ENCODE peak calls at places on chromosomes 13 and 19, in seven cellular contexts. One of them, this sample, is unnamed.

GRCh38 chr19:5828661-5829566 is 10.6 kb downstream of the FUT6 start:
- DNase-seq in AG04450: no peak
- DNase-seq in endodermal cell: peak
- DNase-seq in left lung: no peak
- DNase-seq in sigmoid colon: peak
- DNase-seq in suprapubic skin: no peak
- DNase-seq in cardiac muscle cell: peak
- DNase-seq in this sample: no peak

GRCh38 chr13:43760257-43760656 is 26.5 kb downstream of the ENOX1 start:
- DNase-seq in AG04450: no peak
- DNase-seq in endodermal cell: no peak
- DNase-seq in left lung: no peak
- DNase-seq in sigmoid colon: no peak
- DNase-seq in suprapubic skin: no peak
- DNase-seq in cardiac muscle cell: no peak
- DNase-seq in this sample: no peak

GRCh38 chr13:69579351-69579750 is 528.3 kb upstream of the ATXN8OS start:
- DNase-seq in AG04450: no peak
- DNase-seq in endodermal cell: no peak
- DNase-seq in left lung: no peak
- DNase-seq in sigmoid colon: no peak
- DNase-seq in suprapubic skin: no peak
- DNase-seq in cardiac muscle cell: no peak
- DNase-seq in this sample: no peak

GRCh38 chr13:99721606-99722384 is 220.5 kb downstream of the TM9SF2 start:
- DNase-seq in AG04450: no peak
- DNase-seq in endodermal cell: no peak
- DNase-seq in left lung: no peak
- DNase-seq in sigmoid colon: no peak
- DNase-seq in suprapubic skin: peak
- DNase-seq in cardiac muscle cell: no peak
- DNase-seq in this sample: no peak

GRCh38 chr13:32233062-32233461 is 82.1 kb downstream of the ZAR1L start:
- DNase-seq in AG04450: no peak
- DNase-seq in endodermal cell: no peak
- DNase-seq in left lung: no peak
- DNase-seq in sigmoid colon: no peak
- DNase-seq in suprapubic skin: no peak
- DNase-seq in cardiac muscle cell: no peak
- DNase-seq in this sample: no peak

GRCh38 chr13:34038326-34039068 is 220.5 kb downstream of the RFC3 start:
- DNase-seq in AG04450: no peak
- DNase-seq in endodermal cell: no peak
- DNase-seq in left lung: no peak
- DNase-seq in sigmoid colon: no peak
- DNase-seq in suprapubic skin: no peak
- DNase-seq in cardiac muscle cell: no peak
- DNase-seq in this sample: no peak

GRCh38 chr13:47226516-47226915 is 329.7 kb upstream of the HTR2A start:
- DNase-seq in AG04450: no peak
- DNase-seq in endodermal cell: no peak
- DNase-seq in left lung: no peak
- DNase-seq in sigmoid colon: no peak
- DNase-seq in suprapubic skin: no peak
- DNase-seq in cardiac muscle cell: no peak
- DNase-seq in this sample: no peak

GRCh38 chr19:46704379-46705076 is 12.4 kb downstream of the PRKD2 start:
- DNase-seq in AG04450: no peak
- DNase-seq in endodermal cell: peak
- DNase-seq in left lung: peak
- DNase-seq in sigmoid colon: peak
- DNase-seq in suprapubic skin: no peak
- DNase-seq in cardiac muscle cell: peak
- DNase-seq in this sample: no peak

GRCh38 chr13:59607780-59608233 is 555.9 kb downstream of the DIAPH3 start:
- DNase-seq in AG04450: no peak
- DNase-seq in endodermal cell: no peak
- DNase-seq in left lung: no peak
- DNase-seq in sigmoid colon: no peak
- DNase-seq in suprapubic skin: no peak
- DNase-seq in cardiac muscle cell: no peak
- DNase-seq in this sample: no peak

GRCh38 chr13:25980255-25980654 is 71.6 kb downstream of the SHISA2 start:
- DNase-seq in AG04450: no peak
- DNase-seq in endodermal cell: peak
- DNase-seq in left lung: no peak
- DNase-seq in sigmoid colon: no peak
- DNase-seq in suprapubic skin: no peak
- DNase-seq in cardiac muscle cell: peak
- DNase-seq in this sample: no peak

GRCh38 chr19:13153627-13154240 is 3.5 kb downstream of the IER2 start:
- DNase-seq in AG04450: no peak
- DNase-seq in endodermal cell: no peak
- DNase-seq in left lung: no peak
- DNase-seq in sigmoid colon: peak
- DNase-seq in suprapubic skin: no peak
- DNase-seq in cardiac muscle cell: peak
- DNase-seq in this sample: no peak

GRCh38 chr13:97512732-97513131 is 78.8 kb downstream of the RAP2A start:
- DNase-seq in AG04450: no peak
- DNase-seq in endodermal cell: no peak
- DNase-seq in left lung: no peak
- DNase-seq in sigmoid colon: no peak
- DNase-seq in suprapubic skin: no peak
- DNase-seq in cardiac muscle cell: no peak
- DNase-seq in this sample: no peak

GRCh38 chr13:33953203-33953602 is 135.3 kb downstream of the RFC3 start:
- DNase-seq in AG04450: no peak
- DNase-seq in endodermal cell: no peak
- DNase-seq in left lung: no peak
- DNase-seq in sigmoid colon: no peak
- DNase-seq in suprapubic skin: no peak
- DNase-seq in cardiac muscle cell: peak
- DNase-seq in this sample: no peak

GRCh38 chr13:44243198-44243852 is 130.3 kb upstream of the SERP2 start:
- DNase-seq in AG04450: no peak
- DNase-seq in endodermal cell: peak
- DNase-seq in left lung: no peak
- DNase-seq in sigmoid colon: no peak
- DNase-seq in suprapubic skin: no peak
- DNase-seq in cardiac muscle cell: peak
- DNase-seq in this sample: no peak

GRCh38 chr19:44682807-44683206 is 11.5 kb downstream of the CEACAM19 start:
- DNase-seq in AG04450: no peak
- DNase-seq in endodermal cell: no peak
- DNase-seq in left lung: no peak
- DNase-seq in sigmoid colon: no peak
- DNase-seq in suprapubic skin: no peak
- DNase-seq in cardiac muscle cell: no peak
- DNase-seq in this sample: no peak

GRCh38 chr13:66981912-66982311 is 248.2 kb downstream of the PCDH9 start:
- DNase-seq in AG04450: no peak
- DNase-seq in endodermal cell: no peak
- DNase-seq in left lung: no peak
- DNase-seq in sigmoid colon: no peak
- DNase-seq in suprapubic skin: no peak
- DNase-seq in cardiac muscle cell: no peak
- DNase-seq in this sample: no peak

GRCh38 chr19:7337380-7338194 is 11.2 kb upstream of the ARHGEF18 start:
- DNase-seq in AG04450: no peak
- DNase-seq in endodermal cell: no peak
- DNase-seq in left lung: no peak
- DNase-seq in sigmoid colon: peak
- DNase-seq in suprapubic skin: no peak
- DNase-seq in cardiac muscle cell: no peak
- DNase-seq in this sample: no peak

GRCh38 chr19:39705578-39706188 is 1.4 kb downstream of the LGALS14 start:
- DNase-seq in AG04450: no peak
- DNase-seq in endodermal cell: no peak
- DNase-seq in left lung: no peak
- DNase-seq in sigmoid colon: no peak
- DNase-seq in suprapubic skin: no peak
- DNase-seq in cardiac muscle cell: peak
- DNase-seq in this sample: no peak

GRCh38 chr19:38692458-38693379 is 45.3 kb downstream of the ACTN4 start:
- DNase-seq in AG04450: no peak
- DNase-seq in endodermal cell: no peak
- DNase-seq in left lung: no peak
- DNase-seq in sigmoid colon: no peak
- DNase-seq in suprapubic skin: no peak
- DNase-seq in cardiac muscle cell: no peak
- DNase-seq in this sample: no peak

GRCh38 chr19:38277969-38278680 is 13.8 kb downstream of the SPINT2 start:
- DNase-seq in AG04450: no peak
- DNase-seq in endodermal cell: no peak
- DNase-seq in left lung: no peak
- DNase-seq in sigmoid colon: no peak
- DNase-seq in suprapubic skin: no peak
- DNase-seq in cardiac muscle cell: peak
- DNase-seq in this sample: no peak

GRCh38 chr19:18339703-18340102 is 695 bp upstream of the PGPEP1 start:
- DNase-seq in AG04450: no peak
- DNase-seq in endodermal cell: peak
- DNase-seq in left lung: no peak
- DNase-seq in sigmoid colon: no peak
- DNase-seq in suprapubic skin: no peak
- DNase-seq in cardiac muscle cell: no peak
- DNase-seq in this sample: no peak
- TF ChIP-seq CTCF in AG04450: peak
- TF ChIP-seq CTCF in endodermal cell: peak
- TF ChIP-seq CTCF in left lung: no peak
- TF ChIP-seq CTCF in sigmoid colon: no peak
- TF ChIP-seq CTCF in suprapubic skin: no peak
- TF ChIP-seq CTCF in cardiac muscle cell: peak
- TF ChIP-seq CTCF in this sample: peak

GRCh38 chr13:50594276-50594970 is 249.1 kb downstream of the DLEU7 start:
- DNase-seq in AG04450: no peak
- DNase-seq in endodermal cell: peak
- DNase-seq in left lung: no peak
- DNase-seq in sigmoid colon: no peak
- DNase-seq in suprapubic skin: no peak
- DNase-seq in cardiac muscle cell: no peak
- DNase-seq in this sample: no peak
- TF ChIP-seq CTCF in AG04450: no peak
- TF ChIP-seq CTCF in endodermal cell: peak
- TF ChIP-seq CTCF in left lung: no peak
- TF ChIP-seq CTCF in sigmoid colon: no peak
- TF ChIP-seq CTCF in suprapubic skin: no peak
- TF ChIP-seq CTCF in cardiac muscle cell: no peak
- TF ChIP-seq CTCF in this sample: no peak

GRCh38 chr19:4389064-4389375 is 11.3 kb downstream of the SH3GL1 start:
- DNase-seq in AG04450: no peak
- DNase-seq in endodermal cell: no peak
- DNase-seq in left lung: no peak
- DNase-seq in sigmoid colon: no peak
- DNase-seq in suprapubic skin: no peak
- DNase-seq in cardiac muscle cell: no peak
- DNase-seq in this sample: no peak

GRCh38 chr19:4386038-4386782 is 14.1 kb downstream of the SH3GL1 start:
- DNase-seq in AG04450: no peak
- DNase-seq in endodermal cell: no peak
- DNase-seq in left lung: no peak
- DNase-seq in sigmoid colon: no peak
- DNase-seq in suprapubic skin: no peak
- DNase-seq in cardiac muscle cell: no peak
- DNase-seq in this sample: no peak

GRCh38 chr19:4389511-4390016 is 10.8 kb downstream of the SH3GL1 start:
- DNase-seq in AG04450: no peak
- DNase-seq in endodermal cell: no peak
- DNase-seq in left lung: no peak
- DNase-seq in sigmoid colon: no peak
- DNase-seq in suprapubic skin: no peak
- DNase-seq in cardiac muscle cell: no peak
- DNase-seq in this sample: no peak

GRCh38 chr19:4390017-4390861 is 10.1 kb downstream of the SH3GL1 start:
- DNase-seq in AG04450: no peak
- DNase-seq in endodermal cell: peak
- DNase-seq in left lung: peak
- DNase-seq in sigmoid colon: no peak
- DNase-seq in suprapubic skin: no peak
- DNase-seq in cardiac muscle cell: peak
- DNase-seq in this sample: no peak

GRCh38 chr19:4388171-4389063 is 11.9 kb downstream of the SH3GL1 start:
- DNase-seq in AG04450: no peak
- DNase-seq in endodermal cell: no peak
- DNase-seq in left lung: no peak
- DNase-seq in sigmoid colon: no peak
- DNase-seq in suprapubic skin: no peak
- DNase-seq in cardiac muscle cell: no peak
- DNase-seq in this sample: no peak
- TF ChIP-seq CTCF in AG04450: no peak
- TF ChIP-seq CTCF in endodermal cell: no peak
- TF ChIP-seq CTCF in left lung: no peak
- TF ChIP-seq CTCF in sigmoid colon: no peak
- TF ChIP-seq CTCF in suprapubic skin: no peak
- TF ChIP-seq CTCF in cardiac muscle cell: no peak
- TF ChIP-seq CTCF in this sample: no peak

DNA sequence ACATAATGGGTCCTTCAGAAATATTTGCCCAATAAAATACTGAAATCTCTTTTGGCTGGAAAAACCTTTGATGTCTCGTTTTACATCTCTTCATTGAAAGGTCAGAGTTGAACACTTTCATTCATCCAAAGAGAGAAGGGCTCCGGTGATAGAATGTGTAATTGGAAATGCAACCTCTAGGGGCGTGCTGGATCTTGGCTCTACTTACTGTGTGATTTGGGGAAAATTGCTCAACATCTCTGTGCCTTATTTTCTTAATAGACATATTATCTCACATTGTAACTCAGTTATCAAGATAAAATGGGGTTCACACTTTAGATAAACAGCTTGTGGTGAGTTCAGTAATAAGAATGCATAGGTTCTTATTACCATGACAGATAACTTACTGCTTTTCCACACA is 1444.1 kb downstream of the SLITRK5 start:
- DNase-seq in AG04450: no peak
- DNase-seq in endodermal cell: peak
- DNase-seq in left lung: no peak
- DNase-seq in sigmoid colon: no peak
- DNase-seq in suprapubic skin: no peak
- DNase-seq in cardiac muscle cell: no peak
- DNase-seq in this sample: no peak
- TF ChIP-seq CTCF in AG04450: no peak
- TF ChIP-seq CTCF in endodermal cell: peak
- TF ChIP-seq CTCF in left lung: no peak
- TF ChIP-seq CTCF in sigmoid colon: no peak
- TF ChIP-seq CTCF in suprapubic skin: no peak
- TF ChIP-seq CTCF in cardiac muscle cell: no peak
- TF ChIP-seq CTCF in this sample: peak

DNA sequence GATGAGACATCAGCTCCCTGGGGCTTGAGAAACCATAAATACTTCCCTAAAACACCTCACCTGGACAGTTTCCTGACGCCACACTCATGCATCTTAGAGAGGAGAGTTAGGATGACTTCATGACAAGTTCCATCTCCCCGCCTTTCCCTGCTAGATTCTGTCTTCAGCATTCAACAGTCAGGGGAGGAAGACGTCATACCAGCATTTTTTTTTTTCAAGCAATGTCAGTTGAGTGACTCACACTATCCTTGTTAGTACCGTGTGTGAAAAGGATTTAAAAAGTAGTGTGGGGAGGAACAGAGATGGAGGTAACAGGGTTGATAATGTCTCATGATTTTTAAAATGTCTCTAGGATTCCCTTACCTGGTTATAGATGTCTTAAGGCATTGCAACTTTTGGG is at the start of gene OR7D2:
- DNase-seq in AG04450: no peak
- DNase-seq in endodermal cell: no peak
- DNase-seq in left lung: no peak
- DNase-seq in sigmoid colon: no peak
- DNase-seq in suprapubic skin: no peak
- DNase-seq in cardiac muscle cell: no peak
- DNase-seq in this sample: no peak
- TF ChIP-seq CTCF in AG04450: no peak
- TF ChIP-seq CTCF in endodermal cell: no peak
- TF ChIP-seq CTCF in left lung: no peak
- TF ChIP-seq CTCF in sigmoid colon: no peak
- TF ChIP-seq CTCF in suprapubic skin: no peak
- TF ChIP-seq CTCF in cardiac muscle cell: no peak
- TF ChIP-seq CTCF in this sample: no peak